ENCODE peak calls at places on chromosomes 7 and 10, in seven cellular contexts. N is upper lobe of left lung, T is neural progenitor cell, W is adipocyte, A is heart right ventricle, X is heart left ventricle, S is K562. Q is an unnamed sample.

GRCh38 chr10:126012485-126012884 is 116.1 kb downstream of the FANK1 start:
- DNase-seq in N (no peak), T (no peak), X (no peak), A (no peak), S (no peak), W (peak; percentile 29), Q (no peak)

GRCh38 chr7:84941291-84941690 is 245.6 kb downstream of the SEMA3D start:
- DNase-seq in S (no peak), X (no peak), A (no peak), W (no peak), N (no peak), T (no peak), Q (no peak)

GRCh38 chr10:92681306-92681823 is 8.4 kb upstream of the HHEX start:
- DNase-seq in X (no peak), N (no peak), W (no peak), T (no peak), A (no peak), S (no peak), Q (no peak)

GRCh38 chr10:34637419-34637911 is 177.6 kb downstream of the PARD3 start:
- DNase-seq in A (peak; percentile 66), N (peak; percentile 59), T (peak; percentile 84), S (peak; percentile 68), X (peak; percentile 28), W (peak; percentile 76), Q (peak; percentile 73)

GRCh38 chr10:90418869-90419652 is 438.8 kb downstream of the HTR7 start:
- DNase-seq in W (peak; percentile 74), T (no peak), A (no peak), S (no peak), X (no peak), N (no peak), Q (no peak)

GRCh38 chr7:113217314-113217713 is 99.0 kb upstream of the SMIM30 start:
- DNase-seq in N (no peak), A (no peak), S (no peak), X (no peak), T (no peak), W (no peak), Q (no peak)

GRCh38 chr7:2437537-2438148 is 34.2 kb downstream of the CHST12 start:
- DNase-seq in N (no peak), S (no peak), X (no peak), W (no peak), T (no peak), A (no peak), Q (no peak)

GRCh38 chr7:84508569-84508968 is 314.0 kb upstream of the SEMA3A start:
- DNase-seq in S (no peak), W (no peak), A (no peak), X (no peak), T (no peak), N (no peak), Q (no peak)

GRCh38 chr7:111568870-111569462 is 6.7 kb upstream of the IMMP2L start:
- DNase-seq in W (no peak), N (no peak), T (no peak), X (no peak), A (no peak), S (no peak), Q (no peak)

GRCh38 chr10:100978896-100979185 is 8.5 kb downstream of the MRPL43 start:
- DNase-seq in N (no peak), W (no peak), A (no peak), S (no peak), X (no peak), T (no peak), Q (no peak)

GRCh38 chr7:8436965-8437364 is 3.6 kb downstream of the NXPH1 start:
- DNase-seq in W (no peak), X (no peak), N (peak; percentile 47), S (peak; percentile 71), A (no peak), T (peak; percentile 82), Q (peak; percentile 90)

GRCh38 chr10:96043895-96044580 is 655 bp downstream of the CCNJ start:
- DNase-seq in N (peak; percentile 56), X (peak; percentile 32), S (peak; percentile 51), W (peak; percentile 70), A (peak; percentile 50), T (peak; percentile 71), Q (no peak)

GRCh38 chr7:1863091-1863900 is 193.2 kb downstream of the ELFN1 start:
- DNase-seq in W (no peak), N (no peak), T (no peak), S (peak; percentile 46), A (no peak), X (no peak), Q (no peak)

GRCh38 chr10:116912162-116912561 is 62.9 kb downstream of the ENO4 start:
- DNase-seq in X (no peak), N (no peak), S (no peak), W (no peak), T (no peak), A (no peak), Q (no peak)

GRCh38 chr10:60536529-60537114 is 146.9 kb upstream of the ANK3 start:
- DNase-seq in T (no peak), N (no peak), X (no peak), A (no peak), W (no peak), S (no peak), Q (no peak)

GRCh38 chr7:17559388-17559787 is 260.9 kb downstream of the AHR start:
- DNase-seq in T (no peak), X (no peak), N (no peak), A (no peak), S (no peak), W (no peak), Q (no peak)

GRCh38 chr7:127955051-127955531 is 76.1 kb downstream of the LRRC4 start:
- DNase-seq in S (no peak), A (no peak), X (no peak), W (no peak), N (no peak), T (no peak), Q (no peak)

GRCh38 chr10:13587367-13587766 is 602 bp downstream of the PRPF18 start:
- DNase-seq in X (no peak), T (peak; percentile 6), A (no peak), S (peak; percentile 42), W (peak; percentile 29), N (no peak), Q (peak; percentile 43)

GRCh38 chr7:157402911-157403534 is 66.2 kb downstream of the DNAJB6 start:
- DNase-seq in X (no peak), S (no peak), T (no peak), W (no peak), A (no peak), N (no peak), Q (no peak)

GRCh38 chr7:95845007-95845406 is 72.7 kb downstream of the DYNC1I1 start:
- DNase-seq in S (no peak), N (no peak), W (peak; percentile 12), T (no peak), X (no peak), A (no peak), Q (no peak)

GRCh38 chr7:22411977-22412693 is 55.2 kb upstream of the RAPGEF5 start:
- DNase-seq in A (no peak), W (no peak), N (no peak), S (no peak), T (no peak), X (no peak), Q (no peak)

GRCh38 chr7:139034336-139034735 is 1.5 kb downstream of the ZC3HAV1L start:
- DNase-seq in W (peak; percentile 21), X (no peak), T (no peak), N (no peak), A (no peak), S (no peak), Q (no peak)

GRCh38 chr10:35913628-35914027 is 271.5 kb upstream of the FZD8 start:
- DNase-seq in N (no peak), A (no peak), S (no peak), X (no peak), W (peak; percentile 34), T (no peak), Q (no peak)

GRCh38 chr10:53909791-53910190 is 891.2 kb downstream of the PCDH15 start:
- DNase-seq in S (no peak), T (peak; percentile 27), N (no peak), X (no peak), A (no peak), W (no peak), Q (no peak)
- H3K36me3 ChIP-seq in S (no peaks in the 10 kb centered on the region), T (no peaks in the 10 kb centered on the region), N (no peaks in the 10 kb centered on the region), X (no peaks in the 10 kb centered on the region), A (no peaks in the 10 kb centered on the region), W (no peaks in the 10 kb centered on the region), Q (no peaks in the 10 kb centered on the region)

GRCh38 chr7:108157606-108158330 is 27.6 kb upstream of the LAMB4 start:
- DNase-seq in S (no peak), N (no peak), W (no peak), A (no peak), X (no peak), T (no peak), Q (no peak)

GRCh38 chr7:108164342-108164741 is 34.2 kb upstream of the LAMB4 start:
- DNase-seq in S (no peak), W (no peak), X (no peak), T (no peak), N (no peak), A (no peak), Q (no peak)

GRCh38 chr7:108156897-108157605 is 26.9 kb upstream of the LAMB4 start:
- DNase-seq in X (no peak), S (no peak), A (no peak), T (no peak), W (no peak), N (no peak), Q (no peak)

GRCh38 chr7:108158766-108159165 is 28.6 kb upstream of the LAMB4 start:
- DNase-seq in T (no peak), S (no peak), X (no peak), W (peak; percentile 14), N (no peak), A (no peak), Q (no peak)
- H3K4me3 ChIP-seq in T (no peak overlapping the region), S (no peak overlapping the region), X (no peak overlapping the region), W (no peak overlapping the region), N (no peak overlapping the region), A (no peak overlapping the region), Q (no peak overlapping the region)

DNA sequence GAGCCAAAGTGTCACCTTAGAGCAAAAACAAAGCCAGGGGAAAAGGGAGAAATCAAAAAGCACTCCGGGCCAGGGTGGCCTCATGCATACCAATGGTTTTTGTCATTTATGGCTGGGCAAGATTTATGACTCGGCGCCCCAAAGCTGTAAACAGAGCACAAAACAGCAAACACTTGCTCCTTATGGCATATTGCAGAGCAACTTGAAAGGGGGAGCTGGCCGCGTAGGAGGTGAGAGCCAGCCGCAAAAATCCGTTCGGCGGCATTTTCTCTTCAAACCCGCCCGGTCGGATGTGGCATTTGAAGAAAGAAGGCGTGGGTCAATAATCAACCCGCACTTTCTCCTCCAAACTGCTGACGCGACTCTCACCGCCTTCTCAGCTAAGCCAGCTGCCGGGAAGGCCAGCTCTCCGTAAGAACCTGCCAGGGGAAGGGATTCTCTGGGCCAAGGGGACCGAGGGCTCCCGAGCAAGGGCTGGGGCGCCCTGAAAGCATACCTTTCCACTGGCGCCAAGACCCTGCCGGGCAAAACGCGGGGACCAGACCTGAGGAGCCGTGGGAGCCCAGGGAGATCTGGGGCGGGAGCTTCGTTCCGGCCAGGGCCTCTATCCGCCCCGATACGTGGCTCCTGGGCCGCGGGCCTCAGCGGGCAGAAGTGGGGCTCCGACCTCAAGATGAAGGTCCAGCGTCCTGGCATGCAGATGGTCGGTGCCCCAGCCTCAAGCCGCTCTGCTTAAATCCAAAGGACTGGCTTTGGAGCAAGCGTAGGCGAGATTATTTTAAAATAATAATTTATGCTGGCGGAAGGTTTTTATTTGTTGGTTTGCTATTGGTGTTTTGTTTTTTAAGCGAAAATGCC is 12.9 kb upstream of the HOXA2 start:
- DNase-seq in A (no peak), S (no peak), N (no peak), W (no peak), X (no peak), T (peak; percentile 50), Q (peak; percentile 77)
- H3K27me3 ChIP-seq in A (peaks cover 99% of the 10 kb centered on the region), S (peaks cover 44% of the 10 kb centered on the region), N (peaks cover 2% of the 10 kb centered on the region), W (no peaks in the 10 kb centered on the region), X (peaks cover 77% of the 10 kb centered on the region), T (peaks cover 100% of the 10 kb centered on the region), Q (peaks cover 96% of the 10 kb centered on the region)

GRCh38 chr10:1011696-1012095 is 14.0 kb downstream of the IDI2 start:
- DNase-seq in S (no peak), W (no peak), A (no peak), X (no peak), T (no peak), N (no peak), Q (no peak)
- H3K36me3 ChIP-seq in S (peaks cover 98% of the 10 kb centered on the region), W (peaks cover 95% of the 10 kb centered on the region), A (peaks cover 12% of the 10 kb centered on the region), X (peaks cover 94% of the 10 kb centered on the region), T (no peaks in the 10 kb centered on the region), N (peaks cover 42% of the 10 kb centered on the region), Q (peaks cover 67% of the 10 kb centered on the region)